ENCODE peak calls at places on chromosome X, in six cellular contexts. One of them, this sample, is unnamed.

GRCh38 chrX:146994163-146994562 is 179.6 kb upstream of the CXorf51A start:
- DNase-seq in neural crest cell: no peak
- DNase-seq in brain microvascular endothelial cell: no peak
- DNase-seq in nephron progenitor cell: no peak
- DNase-seq in NCI-H2171 treated with DMSO at 0.1 percent for 48 hours: no peak
- DNase-seq in B cell: no peak
- DNase-seq in this sample: no peak

GRCh38 chrX:10350991-10351390 is 194.2 kb downstream of the CLCN4 start:
- DNase-seq in neural crest cell: no peak
- DNase-seq in brain microvascular endothelial cell: peak
- DNase-seq in nephron progenitor cell: no peak
- DNase-seq in NCI-H2171 treated with DMSO at 0.1 percent for 48 hours: no peak
- DNase-seq in B cell: no peak
- DNase-seq in this sample: no peak

GRCh38 chrX:129099206-129099605 is 424.1 kb downstream of the SMARCA1 start:
- DNase-seq in neural crest cell: no peak
- DNase-seq in brain microvascular endothelial cell: no peak
- DNase-seq in nephron progenitor cell: peak
- DNase-seq in NCI-H2171 treated with DMSO at 0.1 percent for 48 hours: no peak
- DNase-seq in B cell: no peak
- DNase-seq in this sample: no peak

GRCh38 chrX:39760930-39761329 is 336.8 kb downstream of the BCOR start:
- DNase-seq in neural crest cell: no peak
- DNase-seq in brain microvascular endothelial cell: no peak
- DNase-seq in nephron progenitor cell: no peak
- DNase-seq in NCI-H2171 treated with DMSO at 0.1 percent for 48 hours: no peak
- DNase-seq in B cell: no peak
- DNase-seq in this sample: no peak

GRCh38 chrX:123169247-123169901 is 14.7 kb upstream of the GRIA3 start:
- DNase-seq in neural crest cell: no peak
- DNase-seq in brain microvascular endothelial cell: no peak
- DNase-seq in nephron progenitor cell: no peak
- DNase-seq in NCI-H2171 treated with DMSO at 0.1 percent for 48 hours: no peak
- DNase-seq in B cell: no peak
- DNase-seq in this sample: no peak

GRCh38 chrX:43551590-43551989 is 104.5 kb upstream of the MAOA start:
- DNase-seq in neural crest cell: no peak
- DNase-seq in brain microvascular endothelial cell: no peak
- DNase-seq in nephron progenitor cell: peak
- DNase-seq in NCI-H2171 treated with DMSO at 0.1 percent for 48 hours: no peak
- DNase-seq in B cell: no peak
- DNase-seq in this sample: no peak

GRCh38 chrX:13472975-13473665 is 96.3 kb upstream of the EGFL6 start:
- DNase-seq in neural crest cell: no peak
- DNase-seq in brain microvascular endothelial cell: no peak
- DNase-seq in nephron progenitor cell: no peak
- DNase-seq in NCI-H2171 treated with DMSO at 0.1 percent for 48 hours: no peak
- DNase-seq in B cell: peak
- DNase-seq in this sample: no peak

GRCh38 chrX:465418-465817 is 78.7 kb upstream of the PPP2R3B start:
- DNase-seq in neural crest cell: no peak
- DNase-seq in brain microvascular endothelial cell: no peak
- DNase-seq in nephron progenitor cell: no peak
- DNase-seq in NCI-H2171 treated with DMSO at 0.1 percent for 48 hours: no peak
- DNase-seq in B cell: no peak
- DNase-seq in this sample: no peak

GRCh38 chrX:100680756-100681155 is 36.8 kb downstream of the SRPX2 start:
- DNase-seq in neural crest cell: no peak
- DNase-seq in brain microvascular endothelial cell: no peak
- DNase-seq in nephron progenitor cell: no peak
- DNase-seq in NCI-H2171 treated with DMSO at 0.1 percent for 48 hours: no peak
- DNase-seq in B cell: no peak
- DNase-seq in this sample: no peak

GRCh38 chrX:133544105-133544504 is 128.8 kb upstream of the GPC4 start:
- DNase-seq in neural crest cell: no peak
- DNase-seq in brain microvascular endothelial cell: peak
- DNase-seq in nephron progenitor cell: no peak
- DNase-seq in NCI-H2171 treated with DMSO at 0.1 percent for 48 hours: no peak
- DNase-seq in B cell: no peak
- DNase-seq in this sample: peak